ENCODE peak calls at places on chromosomes 7 and 10, in nine cellular contexts. One of them, this sample, is unnamed.

GRCh38 chr10:13942030-13942429 is 355.3 kb downstream of the PRPF18 start:
- DNase-seq in sigmoid colon: no peak
- DNase-seq in astrocyte: no peak
- DNase-seq in SK-N-SH: no peak
- DNase-seq in body of pancreas: no peak
- DNase-seq in SJSA1: no peak
- DNase-seq in MM.1S: no peak
- DNase-seq in fibroblast of lung: no peak
- DNase-seq in dorsolateral prefrontal cortex: no peak
- DNase-seq in this sample: no peak

GRCh38 chr7:158534598-158534997 is 53.0 kb downstream of the PTPRN2 start:
- DNase-seq in sigmoid colon: no peak
- DNase-seq in astrocyte: no peak
- DNase-seq in SK-N-SH: peak
- DNase-seq in body of pancreas: no peak
- DNase-seq in SJSA1: no peak
- DNase-seq in MM.1S: no peak
- DNase-seq in fibroblast of lung: no peak
- DNase-seq in dorsolateral prefrontal cortex: no peak
- DNase-seq in this sample: peak

GRCh38 chr7:6256709-6257535 is 15.5 kb downstream of the CYTH3 start:
- DNase-seq in sigmoid colon: no peak
- DNase-seq in astrocyte: peak
- DNase-seq in SK-N-SH: no peak
- DNase-seq in body of pancreas: no peak
- DNase-seq in SJSA1: peak
- DNase-seq in MM.1S: peak
- DNase-seq in fibroblast of lung: peak
- DNase-seq in dorsolateral prefrontal cortex: no peak
- DNase-seq in this sample: no peak

GRCh38 chr10:47350671-47351640 is 2.8 kb downstream of the RBP3 start:
- DNase-seq in sigmoid colon: no peak
- DNase-seq in astrocyte: no peak
- DNase-seq in SK-N-SH: no peak
- DNase-seq in body of pancreas: no peak
- DNase-seq in SJSA1: no peak
- DNase-seq in MM.1S: no peak
- DNase-seq in fibroblast of lung: no peak
- DNase-seq in dorsolateral prefrontal cortex: no peak
- DNase-seq in this sample: no peak

GRCh38 chr7:100799037-100799896 is 28.1 kb downstream of the EPHB4 start:
- DNase-seq in sigmoid colon: peak
- DNase-seq in astrocyte: peak
- DNase-seq in SK-N-SH: peak
- DNase-seq in body of pancreas: peak
- DNase-seq in SJSA1: peak
- DNase-seq in MM.1S: peak
- DNase-seq in fibroblast of lung: peak
- DNase-seq in dorsolateral prefrontal cortex: no peak
- DNase-seq in this sample: peak

GRCh38 chr10:98344589-98345038 is 70.4 kb downstream of the PYROXD2 start:
- DNase-seq in sigmoid colon: peak
- DNase-seq in astrocyte: peak
- DNase-seq in SK-N-SH: no peak
- DNase-seq in body of pancreas: peak
- DNase-seq in SJSA1: no peak
- DNase-seq in MM.1S: no peak
- DNase-seq in fibroblast of lung: peak
- DNase-seq in dorsolateral prefrontal cortex: no peak
- DNase-seq in this sample: no peak

GRCh38 chr7:116218051-116218645 is 7.8 kb downstream of the TES start:
- DNase-seq in sigmoid colon: no peak
- DNase-seq in astrocyte: peak
- DNase-seq in SK-N-SH: peak
- DNase-seq in body of pancreas: no peak
- DNase-seq in SJSA1: peak
- DNase-seq in MM.1S: no peak
- DNase-seq in fibroblast of lung: peak
- DNase-seq in dorsolateral prefrontal cortex: no peak
- DNase-seq in this sample: no peak

GRCh38 chr10:30502266-30503058 is 68.5 kb downstream of the MAP3K8 start:
- DNase-seq in sigmoid colon: no peak
- DNase-seq in astrocyte: peak
- DNase-seq in SK-N-SH: no peak
- DNase-seq in body of pancreas: no peak
- DNase-seq in SJSA1: no peak
- DNase-seq in MM.1S: peak
- DNase-seq in fibroblast of lung: peak
- DNase-seq in dorsolateral prefrontal cortex: no peak
- DNase-seq in this sample: no peak

GRCh38 chr10:6232846-6233724 is 30.4 kb downstream of the PFKFB3 start:
- DNase-seq in sigmoid colon: peak
- DNase-seq in astrocyte: no peak
- DNase-seq in SK-N-SH: peak
- DNase-seq in body of pancreas: no peak
- DNase-seq in SJSA1: no peak
- DNase-seq in MM.1S: no peak
- DNase-seq in fibroblast of lung: no peak
- DNase-seq in dorsolateral prefrontal cortex: peak
- DNase-seq in this sample: no peak

GRCh38 chr10:3091346-3091787 is 24.0 kb downstream of the PFKP start:
- DNase-seq in sigmoid colon: no peak
- DNase-seq in astrocyte: peak
- DNase-seq in SK-N-SH: no peak
- DNase-seq in body of pancreas: no peak
- DNase-seq in SJSA1: no peak
- DNase-seq in MM.1S: no peak
- DNase-seq in fibroblast of lung: peak
- DNase-seq in dorsolateral prefrontal cortex: no peak
- DNase-seq in this sample: no peak

GRCh38 chr10:130959752-130960195 is 351.7 kb downstream of the TCERG1L start:
- DNase-seq in sigmoid colon: no peak
- DNase-seq in astrocyte: no peak
- DNase-seq in SK-N-SH: no peak
- DNase-seq in body of pancreas: no peak
- DNase-seq in SJSA1: no peak
- DNase-seq in MM.1S: no peak
- DNase-seq in fibroblast of lung: no peak
- DNase-seq in dorsolateral prefrontal cortex: no peak
- DNase-seq in this sample: no peak

GRCh38 chr10:118666350-118666749 is 70.9 kb upstream of the PRLHR start:
- DNase-seq in sigmoid colon: no peak
- DNase-seq in astrocyte: no peak
- DNase-seq in SK-N-SH: no peak
- DNase-seq in body of pancreas: no peak
- DNase-seq in SJSA1: no peak
- DNase-seq in MM.1S: no peak
- DNase-seq in fibroblast of lung: no peak
- DNase-seq in dorsolateral prefrontal cortex: no peak
- DNase-seq in this sample: no peak

GRCh38 chr10:61828034-61828433 is 73.5 kb upstream of the ARID5B start:
- DNase-seq in sigmoid colon: no peak
- DNase-seq in astrocyte: no peak
- DNase-seq in SK-N-SH: no peak
- DNase-seq in body of pancreas: no peak
- DNase-seq in SJSA1: no peak
- DNase-seq in MM.1S: no peak
- DNase-seq in fibroblast of lung: no peak
- DNase-seq in dorsolateral prefrontal cortex: no peak
- DNase-seq in this sample: no peak

GRCh38 chr10:4673279-4674040 is 152.5 kb upstream of the AKR1E2 start:
- DNase-seq in sigmoid colon: no peak
- DNase-seq in astrocyte: no peak
- DNase-seq in SK-N-SH: no peak
- DNase-seq in body of pancreas: no peak
- DNase-seq in SJSA1: no peak
- DNase-seq in MM.1S: no peak
- DNase-seq in fibroblast of lung: no peak
- DNase-seq in dorsolateral prefrontal cortex: no peak
- DNase-seq in this sample: no peak

GRCh38 chr10:113073549-113074189 is 123.6 kb downstream of the TCF7L2 start:
- DNase-seq in sigmoid colon: peak
- DNase-seq in astrocyte: peak
- DNase-seq in SK-N-SH: peak
- DNase-seq in body of pancreas: peak
- DNase-seq in SJSA1: peak
- DNase-seq in MM.1S: no peak
- DNase-seq in fibroblast of lung: peak
- DNase-seq in dorsolateral prefrontal cortex: no peak
- DNase-seq in this sample: no peak

GRCh38 chr7:77368974-77369373 is 47.2 kb downstream of the GSAP start:
- DNase-seq in sigmoid colon: no peak
- DNase-seq in astrocyte: no peak
- DNase-seq in SK-N-SH: no peak
- DNase-seq in body of pancreas: no peak
- DNase-seq in SJSA1: no peak
- DNase-seq in MM.1S: no peak
- DNase-seq in fibroblast of lung: peak
- DNase-seq in dorsolateral prefrontal cortex: no peak
- DNase-seq in this sample: no peak

GRCh38 chr7:155342313-155342712 is 44.6 kb downstream of the INSIG1 start:
- DNase-seq in sigmoid colon: peak
- DNase-seq in astrocyte: no peak
- DNase-seq in SK-N-SH: no peak
- DNase-seq in body of pancreas: peak
- DNase-seq in SJSA1: no peak
- DNase-seq in MM.1S: no peak
- DNase-seq in fibroblast of lung: no peak
- DNase-seq in dorsolateral prefrontal cortex: no peak
- DNase-seq in this sample: peak

DNA sequence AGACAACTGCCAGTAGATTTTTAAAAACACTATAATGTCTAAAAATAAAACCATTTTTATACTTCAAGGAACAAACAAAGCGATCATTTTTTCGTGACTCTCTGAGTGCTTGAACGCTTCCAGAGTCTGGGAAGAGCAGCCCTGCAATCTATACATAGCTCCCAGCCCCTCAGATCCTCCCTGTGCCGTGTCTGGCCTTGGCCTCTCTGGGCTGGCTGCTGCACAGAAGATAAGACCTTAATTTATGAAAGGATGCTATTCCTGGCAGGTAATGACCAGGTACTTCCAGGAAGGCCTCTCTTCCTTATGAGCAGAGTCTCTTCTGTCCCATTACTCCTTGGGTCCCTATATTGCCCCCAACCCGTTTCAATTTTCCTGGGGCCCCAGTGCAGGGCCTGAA is 200.9 kb upstream of the AOAH start:
- DNase-seq in sigmoid colon: no peak
- DNase-seq in astrocyte: no peak
- DNase-seq in SK-N-SH: peak
- DNase-seq in body of pancreas: no peak
- DNase-seq in SJSA1: no peak
- DNase-seq in MM.1S: no peak
- DNase-seq in fibroblast of lung: no peak
- DNase-seq in dorsolateral prefrontal cortex: no peak
- DNase-seq in this sample: no peak
- H3K27ac ChIP-seq in sigmoid colon: no peak
- H3K27ac ChIP-seq in astrocyte: no peak
- H3K27ac ChIP-seq in SK-N-SH: peak
- H3K27ac ChIP-seq in body of pancreas: no peak
- H3K27ac ChIP-seq in SJSA1: no peak
- H3K27ac ChIP-seq in MM.1S: no peak
- H3K27ac ChIP-seq in fibroblast of lung: no peak
- H3K27ac ChIP-seq in dorsolateral prefrontal cortex: no peak
- H3K27ac ChIP-seq in this sample: no peak

GRCh38 chr10:106655165-106655564 is 509.3 kb downstream of the SORCS1 start:
- DNase-seq in sigmoid colon: no peak
- DNase-seq in astrocyte: no peak
- DNase-seq in SK-N-SH: no peak
- DNase-seq in body of pancreas: no peak
- DNase-seq in SJSA1: no peak
- DNase-seq in MM.1S: peak
- DNase-seq in fibroblast of lung: no peak
- DNase-seq in dorsolateral prefrontal cortex: no peak
- DNase-seq in this sample: no peak
- H3K27ac ChIP-seq in sigmoid colon: no peak
- H3K27ac ChIP-seq in astrocyte: no peak
- H3K27ac ChIP-seq in SK-N-SH: no peak
- H3K27ac ChIP-seq in body of pancreas: no peak
- H3K27ac ChIP-seq in SJSA1: no peak
- H3K27ac ChIP-seq in MM.1S: peak
- H3K27ac ChIP-seq in fibroblast of lung: no peak
- H3K27ac ChIP-seq in dorsolateral prefrontal cortex: no peak
- H3K27ac ChIP-seq in this sample: no peak

DNA sequence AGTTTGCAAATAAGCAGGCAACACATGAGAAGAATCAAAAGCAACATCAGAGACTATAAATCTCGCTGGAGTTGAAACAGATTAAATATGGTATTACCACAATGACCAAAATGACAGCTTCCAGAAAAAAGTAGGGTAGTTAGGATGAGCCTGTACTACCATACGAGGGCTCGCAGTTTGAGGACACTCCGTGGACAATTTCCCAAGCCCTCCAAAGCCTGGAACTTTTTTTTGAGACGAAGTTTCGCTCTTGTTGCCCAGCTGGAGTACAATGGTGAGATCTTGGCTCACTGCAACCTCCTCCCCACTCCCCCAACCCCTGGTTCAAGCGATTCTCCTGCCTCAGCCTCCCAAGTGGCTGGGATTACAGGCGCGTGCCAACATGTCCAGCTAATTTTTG is 1.0 kb downstream of the LRRC17 start:
- DNase-seq in sigmoid colon: no peak
- DNase-seq in astrocyte: no peak
- DNase-seq in SK-N-SH: no peak
- DNase-seq in body of pancreas: no peak
- DNase-seq in SJSA1: no peak
- DNase-seq in MM.1S: no peak
- DNase-seq in fibroblast of lung: peak
- DNase-seq in dorsolateral prefrontal cortex: no peak
- DNase-seq in this sample: no peak
- H3K27ac ChIP-seq in sigmoid colon: no peak
- H3K27ac ChIP-seq in astrocyte: peak
- H3K27ac ChIP-seq in SK-N-SH: no peak
- H3K27ac ChIP-seq in body of pancreas: no peak
- H3K27ac ChIP-seq in SJSA1: no peak
- H3K27ac ChIP-seq in MM.1S: no peak
- H3K27ac ChIP-seq in fibroblast of lung: peak
- H3K27ac ChIP-seq in dorsolateral prefrontal cortex: no peak
- H3K27ac ChIP-seq in this sample: peak

DNA sequence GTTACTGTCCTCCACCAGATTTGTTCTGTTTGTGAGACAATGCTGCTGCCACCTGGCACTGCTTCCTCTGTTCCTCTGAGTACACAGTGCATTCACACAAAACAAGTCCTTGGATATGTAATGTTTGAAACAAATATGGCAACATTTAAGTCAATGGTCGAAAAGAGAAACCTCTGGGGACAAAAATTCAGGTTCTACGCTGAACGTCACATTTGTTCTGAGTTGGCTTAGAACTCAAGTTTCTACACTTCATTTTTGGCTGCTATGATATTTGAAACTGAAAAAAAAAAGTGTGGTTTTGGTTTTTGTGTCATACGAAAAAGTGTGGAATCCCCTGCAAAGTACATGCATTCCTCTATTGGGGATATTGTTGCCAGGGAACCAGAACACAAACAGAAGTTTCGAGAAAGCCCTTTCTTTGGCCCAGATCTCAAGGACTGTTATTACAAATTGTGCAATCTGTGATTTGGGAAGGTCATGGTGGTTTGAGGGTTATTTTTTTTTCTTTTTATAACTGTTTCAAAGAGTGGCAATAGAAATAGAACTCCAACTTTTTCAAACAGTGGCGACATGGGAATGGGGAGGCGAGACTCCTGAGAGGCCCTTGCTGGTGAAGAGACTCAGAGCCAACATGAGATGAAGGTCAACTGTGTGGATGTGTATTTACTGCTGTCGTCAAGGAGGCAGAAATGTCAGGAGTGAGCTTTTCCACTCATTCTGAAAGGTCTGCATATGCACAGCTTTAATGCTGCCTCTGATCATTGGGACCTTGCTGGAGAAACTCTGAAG is 127.5 kb downstream of the CUBN start:
- DNase-seq in sigmoid colon: no peak
- DNase-seq in astrocyte: peak
- DNase-seq in SK-N-SH: no peak
- DNase-seq in body of pancreas: no peak
- DNase-seq in SJSA1: no peak
- DNase-seq in MM.1S: peak
- DNase-seq in fibroblast of lung: peak
- DNase-seq in dorsolateral prefrontal cortex: no peak
- DNase-seq in this sample: no peak
- H3K27ac ChIP-seq in sigmoid colon: peak
- H3K27ac ChIP-seq in astrocyte: peak
- H3K27ac ChIP-seq in SK-N-SH: peak
- H3K27ac ChIP-seq in body of pancreas: no peak
- H3K27ac ChIP-seq in SJSA1: no peak
- H3K27ac ChIP-seq in MM.1S: peak
- H3K27ac ChIP-seq in fibroblast of lung: peak
- H3K27ac ChIP-seq in dorsolateral prefrontal cortex: no peak
- H3K27ac ChIP-seq in this sample: no peak

This sample was measured in WERI-Rb-1.